ENCODE peak calls at places on chromosome X, in six cellular contexts. L, Q, H, R, S and F are unnamed samples.

GRCh38 chrX:53065066-53065465 is 16.5 kb downstream of the GPR173 start:
- DNase-seq in L (no peak), S (no peak), R (no peak), H (no peak), Q (no peak), F (no peak)

GRCh38 chrX:30822068-30822671 is 66.9 kb downstream of the TAB3 start:
- DNase-seq in S (no peak), R (no peak), L (no peak), Q (no peak), H (no peak), F (no peak)

GRCh38 chrX:356385-357034 is 30.2 kb downstream of the PPP2R3B start:
- DNase-seq in H (no peak), S (no peak), Q (no peak), R (peak), L (no peak), F (no peak)

GRCh38 chrX:120377179-120377578 is 15.3 kb downstream of the ATP1B4 start:
- DNase-seq in R (no peak), S (no peak), Q (no peak), H (no peak), L (no peak), F (no peak)

GRCh38 chrX:154010330-154011087 is 9.2 kb downstream of the IRAK1 start:
- DNase-seq in R (no peak), S (no peak), L (no peak), H (no peak), Q (no peak), F (no peak)

GRCh38 chrX:72584165-72584564 is 11.5 kb upstream of the HDAC8 start:
- DNase-seq in S (no peak), R (no peak), Q (no peak), L (no peak), H (no peak), F (no peak)

GRCh38 chrX:134377537-134377936 is 82.4 kb upstream of the HPRT1 start:
- DNase-seq in R (peak), S (no peak), L (no peak), Q (peak), H (no peak), F (no peak)

GRCh38 chrX:79259073-79259689 is 108.0 kb downstream of the ITM2A start:
- DNase-seq in R (no peak), Q (no peak), H (no peak), L (peak), S (peak), F (no peak)

GRCh38 chrX:96889726-96890125 is 6.0 kb downstream of the RPA4 start:
- DNase-seq in R (no peak), Q (no peak), L (no peak), H (no peak), S (no peak), F (no peak)

GRCh38 chrX:120147537-120147936 is 10.9 kb upstream of the RHOXF2 start:
- DNase-seq in Q (no peak), S (no peak), L (no peak), R (no peak), H (no peak), F (no peak)

GRCh38 chrX:7170903-7171302 is 22.9 kb upstream of the PUDP start:
- DNase-seq in R (peak), L (no peak), S (peak), H (peak), Q (peak), F (no peak)

GRCh38 chrX:109537324-109537665 is 651 bp downstream of the NXT2 start:
- DNase-seq in R (no peak), S (no peak), L (no peak), Q (no peak), H (no peak), F (peak)

GRCh38 chrX:118545510-118545909 is 49.9 kb downstream of the DOCK11 start:
- DNase-seq in Q (no peak), L (no peak), R (no peak), H (no peak), S (no peak), F (no peak)

GRCh38 chrX:20173856-20174255 is 32.2 kb upstream of the EIF1AX start:
- DNase-seq in R (no peak), H (no peak), L (no peak), Q (no peak), S (no peak), F (no peak)

GRCh38 chrX:19906293-19906692 is 18.9 kb upstream of the SH3KBP1 start:
- DNase-seq in H (no peak), S (no peak), Q (no peak), R (no peak), L (no peak), F (no peak)

GRCh38 chrX:12237131-12237530 is 98.9 kb downstream of the FRMPD4 start:
- DNase-seq in R (no peak), S (no peak), L (no peak), H (no peak), Q (no peak), F (no peak)

GRCh38 chrX:15301924-15302323 is 13.5 kb downstream of the ASB11 start:
- DNase-seq in L (no peak), S (peak), H (no peak), Q (peak), R (peak), F (no peak)

GRCh38 chrX:109629310-109629709 is 4.3 kb upstream of the KCNE5 start:
- DNase-seq in Q (no peak), R (no peak), S (no peak), H (no peak), L (no peak), F (peak)

GRCh38 chrX:74179499-74179898 is 124.5 kb upstream of the ZCCHC13 start:
- DNase-seq in H (no peak), R (no peak), L (no peak), S (no peak), Q (no peak), F (no peak)

GRCh38 chrX:12370444-12371089 is 232.3 kb downstream of the FRMPD4 start:
- DNase-seq in H (no peak), Q (no peak), L (no peak), R (no peak), S (no peak), F (no peak)

GRCh38 chrX:153592966-153593688 is 5.8 kb downstream of the CCNQ start:
- DNase-seq in L (no peak), H (no peak), R (no peak), S (no peak), Q (no peak), F (no peak)

GRCh38 chrX:106612403-106612789 is 618 bp downstream of the RADX start:
- DNase-seq in L (no peak), S (no peak), R (no peak), Q (no peak), H (no peak), F (no peak)

GRCh38 chrX:97685753-97686152 is 802.0 kb downstream of the RPA4 start:
- DNase-seq in S (no peak), Q (no peak), L (no peak), H (no peak), R (peak), F (peak)

GRCh38 chrX:129629837-129630236 is 24.9 kb downstream of the APLN start:
- DNase-seq in H (no peak), R (no peak), L (no peak), S (no peak), Q (no peak), F (no peak)

GRCh38 chrX:70970482-70970999 is 39.6 kb upstream of the SLC7A3 start:
- DNase-seq in Q (no peak), H (no peak), L (no peak), S (no peak), R (peak), F (no peak)

GRCh38 chrX:30196322-30196721 is 19.0 kb upstream of the MAGEB2 start:
- DNase-seq in H (no peak), Q (no peak), R (peak), L (no peak), S (no peak), F (peak)

GRCh38 chrX:95346854-95347253 is 1337.8 kb upstream of the DIAPH2 start:
- DNase-seq in H (no peak), S (no peak), R (no peak), Q (no peak), L (no peak), F (no peak)

GRCh38 chrX:19750028-19750786 is 137.2 kb downstream of the SH3KBP1 start:
- DNase-seq in R (no peak), Q (no peak), S (no peak), H (no peak), L (no peak), F (no peak)

GRCh38 chrX:18875256-18875878 is 108.5 kb downstream of the PHKA2 start:
- DNase-seq in L (no peak), H (no peak), R (no peak), S (no peak), Q (no peak), F (peak)

GRCh38 chrX:125203737-125204578 is 115.7 kb upstream of the TEX13C start:
- DNase-seq in Q (peak), L (no peak), R (peak), S (no peak), H (peak), F (no peak)